ENCODE peak calls at places on chromosome 10, in four cellular contexts. Z, C, B and A are unnamed samples.

GRCh38 chr10:120729508-120729907 is 121.7 kb upstream of the WDR11 start:
- DNase-seq in C (no peak), Z (no peak), B (no peak), A (no peak)

GRCh38 chr10:69248117-69248730 is 28.1 kb downstream of the HKDC1 start:
- DNase-seq in C (no peak), B (no peak), Z (no peak), A (no peak)

GRCh38 chr10:3769511-3769910 is 15.5 kb downstream of the KLF6 start:
- DNase-seq in Z (no peak), B (no peak), C (no peak), A (no peak)

GRCh38 chr10:102230861-102231356 is 4.8 kb downstream of the ELOVL3 start:
- DNase-seq in B (peak), Z (no peak), C (peak), A (peak)

GRCh38 chr10:106043833-106044232 is 1120.7 kb downstream of the SORCS1 start:
- DNase-seq in Z (no peak), C (no peak), B (no peak), A (no peak)

GRCh38 chr10:22700489-22700888 is 13.9 kb downstream of the PIP4K2A start:
- DNase-seq in B (no peak), Z (no peak), C (no peak), A (no peak)

GRCh38 chr10:85008493-85009181 is 680.2 kb downstream of the CCSER2 start:
- DNase-seq in C (no peak), Z (no peak), B (no peak), A (peak)

GRCh38 chr10:15168781-15169554 is 475 bp upstream of the NMT2 start:
- DNase-seq in C (peak), Z (peak), B (peak), A (peak)

GRCh38 chr10:78706256-78706655 is 362.5 kb upstream of the ZMIZ1 start:
- DNase-seq in C (no peak), Z (no peak), B (no peak), A (no peak)

GRCh38 chr10:77637986-77638765 is 568 bp upstream of the KCNMA1 start:
- DNase-seq in Z (no peak), B (peak), C (no peak), A (peak)

GRCh38 chr10:102414749-102415148 is 3.8 kb downstream of the PSD start:
- DNase-seq in Z (no peak), B (no peak), C (no peak), A (no peak)

GRCh38 chr10:90742189-90742588 is 115.7 kb downstream of the HTR7 start:
- DNase-seq in C (peak), B (no peak), Z (no peak), A (no peak)

GRCh38 chr10:75858357-75858756 is 426.9 kb downstream of the LRMDA start:
- DNase-seq in Z (no peak), C (no peak), B (no peak), A (no peak)

GRCh38 chr10:73790886-73791625 is 5.7 kb downstream of the ZSWIM8 start:
- DNase-seq in Z (no peak), B (no peak), C (no peak), A (no peak)

GRCh38 chr10:484441-484924 is 205.0 kb downstream of the DIP2C start:
- DNase-seq in Z (no peak), C (no peak), B (no peak), A (no peak)

GRCh38 chr10:58723977-58724376 is 211.3 kb downstream of the BICC1 start:
- DNase-seq in Z (no peak), B (no peak), C (no peak), A (no peak)

GRCh38 chr10:95303535-95303934 is 12.7 kb upstream of the PDLIM1 start:
- DNase-seq in Z (no peak), B (no peak), C (no peak), A (no peak)

GRCh38 chr10:125146791-125147604 is 13.4 kb downstream of the CTBP2 start:
- DNase-seq in C (no peak), B (no peak), Z (no peak), A (peak)

GRCh38 chr10:31963598-31963980 is 35.0 kb upstream of the ARHGAP12 start:
- DNase-seq in Z (no peak), B (no peak), C (no peak), A (no peak)

GRCh38 chr10:11533328-11533781 is 78.1 kb downstream of the USP6NL start:
- DNase-seq in C (no peak), B (no peak), Z (peak), A (no peak)

GRCh38 chr10:44389150-44389549 is 4.3 kb upstream of the CXCL12 start:
- DNase-seq in B (no peak), Z (no peak), C (no peak), A (no peak)

GRCh38 chr10:103859161-103860141 is 4.1 kb upstream of the SH3PXD2A start:
- DNase-seq in C (peak), Z (peak), B (peak), A (peak)

GRCh38 chr10:102068216-102068615 is 3.1 kb downstream of the HPS6 start:
- DNase-seq in B (no peak), Z (no peak), C (no peak), A (no peak)

GRCh38 chr10:87053121-87053520 is 33.0 kb downstream of the FAM25A start:
- DNase-seq in C (no peak), Z (no peak), B (peak), A (no peak)

GRCh38 chr10:37685741-37686683 is 171.4 kb downstream of the ZNF248 start:
- DNase-seq in C (no peak), B (no peak), Z (no peak), A (no peak)

GRCh38 chr10:37681617-37681999 is 175.8 kb downstream of the ZNF248 start:
- DNase-seq in Z (no peak), C (no peak), B (no peak), A (no peak)

GRCh38 chr10:37682617-37683016 is 174.8 kb downstream of the ZNF248 start:
- DNase-seq in C (no peak), B (no peak), Z (no peak), A (no peak)

GRCh38 chr10:37684765-37685164 is 172.6 kb downstream of the ZNF248 start:
- DNase-seq in C (no peak), Z (no peak), B (no peak), A (no peak)

GRCh38 chr10:37687581-37687980 is 169.8 kb downstream of the ZNF248 start:
- DNase-seq in Z (no peak), C (no peak), B (no peak), A (no peak)
- TF ChIP-seq JUND in Z (no peak), C (no peak), B (no peak), A (no peak)

DNA sequence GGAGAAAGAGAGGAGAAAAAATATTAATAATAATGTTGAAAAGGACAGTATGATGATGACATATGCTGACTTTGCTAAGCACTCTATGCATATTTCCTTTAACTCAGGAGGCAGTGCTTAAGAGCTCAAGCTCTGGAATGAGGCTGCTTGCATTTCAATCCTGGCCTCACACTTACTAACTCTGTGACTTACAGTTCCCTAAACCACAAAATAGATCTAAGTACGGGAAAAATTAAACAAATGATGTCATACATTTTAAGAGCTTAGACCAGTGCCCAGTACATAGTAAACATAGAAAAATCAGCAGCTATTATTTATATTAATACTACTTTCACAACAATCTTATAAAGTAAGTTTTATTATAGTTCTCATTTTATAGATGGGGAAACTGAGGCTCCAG is 61.3 kb downstream of the GFRA1 start:
- DNase-seq in Z (no peak), B (no peak), C (no peak), A (no peak)
- TF ChIP-seq JUND in Z (no peak), B (no peak), C (no peak), A (no peak)

GRCh38 chr10:133611079-133611478 is 15.5 kb downstream of the FRG2B start:
- DNase-seq in C (no peak), B (no peak), Z (no peak), A (no peak)

GRCh38 chr10:133613699-133614098 is 12.9 kb downstream of the FRG2B start:
- DNase-seq in Z (no peak), B (no peak), C (no peak), A (no peak)

GRCh38 chr10:133608855-133609254 is 17.7 kb downstream of the FRG2B start:
- DNase-seq in Z (no peak), B (peak), C (no peak), A (peak)
- TF ChIP-seq JUND in Z (no peak), B (no peak), C (no peak), A (no peak)

GRCh38 chr10:49735848-49736563 is 26.1 kb downstream of the OGDHL start:
- DNase-seq in C (no peak), B (no peak), Z (no peak), A (no peak)

GRCh38 chr10:49736564-49737113 is 25.5 kb downstream of the OGDHL start:
- DNase-seq in Z (no peak), B (peak), C (no peak), A (no peak)

GRCh38 chr10:49735161-49735560 is 27.0 kb downstream of the OGDHL start:
- DNase-seq in Z (no peak), B (peak), C (no peak), A (no peak)

GRCh38 chr10:49733866-49734265 is 28.3 kb downstream of the OGDHL start:
- DNase-seq in C (no peak), B (no peak), Z (no peak), A (no peak)

GRCh38 chr10:49734676-49735075 is 27.4 kb downstream of the OGDHL start:
- DNase-seq in Z (no peak), B (no peak), C (no peak), A (peak)
- TF ChIP-seq JUND in Z (no peak), B (no peak), C (no peak), A (peak)

GRCh38 chr10:97825020-97825739 is 24.5 kb upstream of the GOLGA7B start:
- DNase-seq in Z (no peak), C (no peak), B (no peak), A (no peak)

GRCh38 chr10:97828721-97829120 is 20.9 kb upstream of the GOLGA7B start:
- DNase-seq in B (no peak), C (no peak), Z (no peak), A (peak)

GRCh38 chr10:97826892-97827291 is 22.8 kb upstream of the GOLGA7B start:
- DNase-seq in C (no peak), Z (no peak), B (no peak), A (no peak)

GRCh38 chr10:97830064-97830463 is 19.6 kb upstream of the GOLGA7B start:
- DNase-seq in Z (no peak), B (no peak), C (no peak), A (no peak)

DNA sequence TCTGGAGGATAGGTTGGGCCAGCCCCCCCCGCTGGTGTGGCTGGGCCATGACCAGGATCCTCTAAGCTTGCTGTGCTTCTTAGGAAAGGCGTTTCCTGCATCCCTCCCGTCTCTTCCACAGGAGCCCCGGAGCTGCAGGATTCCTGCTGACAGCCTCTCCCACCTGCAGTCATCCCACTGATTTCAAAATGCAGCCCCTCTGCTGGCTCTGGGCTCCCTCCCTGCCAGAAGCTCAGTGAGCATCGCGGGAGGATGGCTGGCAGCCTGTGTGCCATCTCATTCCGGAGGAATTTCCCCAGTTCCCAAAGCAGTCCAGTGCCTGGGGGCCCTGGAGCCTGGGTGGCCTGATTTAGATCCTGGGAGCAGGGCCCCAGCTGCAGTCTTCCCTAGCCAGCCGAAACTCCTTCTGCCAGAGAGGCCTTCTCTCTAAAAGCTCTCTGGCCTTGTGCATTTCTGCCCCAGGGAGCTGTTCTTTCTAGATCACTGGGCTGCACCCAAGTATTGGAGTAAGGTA is 21.8 kb upstream of the GOLGA7B start:
- DNase-seq in B (peak), Z (no peak), C (no peak), A (no peak)
- TF ChIP-seq JUND in B (no peak), Z (no peak), C (no peak), A (no peak)

DNA sequence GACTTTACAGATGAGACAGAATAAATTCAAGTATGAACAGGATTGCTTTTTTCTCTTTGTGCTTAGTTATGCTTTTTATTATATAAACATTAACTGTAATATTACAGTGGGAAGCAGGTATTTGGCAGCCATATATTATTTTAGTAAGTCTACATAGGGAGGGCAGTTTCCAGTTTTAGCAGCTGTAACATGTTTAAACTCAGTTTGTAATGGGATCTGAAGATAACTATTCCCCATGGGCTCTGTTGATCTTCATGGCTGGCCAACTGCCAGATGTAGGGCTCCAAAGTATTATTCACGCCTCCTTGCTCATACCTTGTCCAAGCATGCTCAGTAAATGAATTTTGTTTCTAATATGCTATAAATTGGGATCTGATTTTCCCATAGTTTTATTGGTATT is 182.4 kb downstream of the ARID5B start:
- DNase-seq in B (peak), Z (no peak), C (no peak), A (no peak)
- TF ChIP-seq JUND in B (no peak), Z (no peak), C (no peak), A (no peak)

GRCh38 chr10:62853710-62854109 is 37.5 kb upstream of the EGR2 start:
- DNase-seq in C (no peak), B (no peak), Z (no peak), A (no peak)
- TF ChIP-seq JUND in C (no peak), B (no peak), Z (no peak), A (no peak)